ENCODE peak calls at places on chromosomes 6 and 20, in eight cellular contexts. One of them, this sample, is unnamed.

GRCh38 chr20:63574156-63574828 is at the start of gene HELZ2:
- DNase-seq in hepatocyte: peak; percentile 88
- DNase-seq in breast epithelium: peak; percentile 76
- DNase-seq in CD4-positive, alpha-beta T cell: peak; percentile 52
- DNase-seq in IMR-90: peak; percentile 44
- DNase-seq in tibial artery: peak; percentile 84
- DNase-seq in left ventricle myocardium inferior: peak; percentile 82
- DNase-seq in heart right ventricle: peak; percentile 82
- DNase-seq in this sample: no peak

GRCh38 chr6:75830959-75831885 is 82.2 kb downstream of the MYO6 start:
- DNase-seq in hepatocyte: no peak
- DNase-seq in heart right ventricle: no peak
- DNase-seq in CD4-positive, alpha-beta T cell: no peak
- DNase-seq in tibial artery: no peak
- DNase-seq in IMR-90: peak; percentile 77
- DNase-seq in left ventricle myocardium inferior: no peak
- DNase-seq in breast epithelium: no peak
- DNase-seq in this sample: no peak

GRCh38 chr6:113433506-113433991 is 423.6 kb upstream of the MARCKS start:
- DNase-seq in breast epithelium: peak; percentile 54
- DNase-seq in tibial artery: peak; percentile 88
- DNase-seq in hepatocyte: peak; percentile 67
- DNase-seq in heart right ventricle: no peak
- DNase-seq in CD4-positive, alpha-beta T cell: no peak
- DNase-seq in left ventricle myocardium inferior: peak; percentile 28
- DNase-seq in IMR-90: peak; percentile 83
- DNase-seq in this sample: no peak

GRCh38 chr6:54864272-54864671 is 17.7 kb downstream of the FAM83B start:
- DNase-seq in CD4-positive, alpha-beta T cell: no peak
- DNase-seq in breast epithelium: no peak
- DNase-seq in left ventricle myocardium inferior: no peak
- DNase-seq in hepatocyte: no peak
- DNase-seq in IMR-90: no peak
- DNase-seq in heart right ventricle: no peak
- DNase-seq in tibial artery: no peak
- DNase-seq in this sample: no peak

GRCh38 chr20:35145141-35145564 is 2.0 kb downstream of the EDEM2 start:
- DNase-seq in heart right ventricle: no peak
- DNase-seq in left ventricle myocardium inferior: no peak
- DNase-seq in breast epithelium: no peak
- DNase-seq in hepatocyte: peak; percentile 68
- DNase-seq in tibial artery: no peak
- DNase-seq in CD4-positive, alpha-beta T cell: no peak
- DNase-seq in IMR-90: peak; percentile 72
- DNase-seq in this sample: no peak

GRCh38 chr20:59035381-59035780 is 3.2 kb upstream of the ATP5F1E start:
- DNase-seq in hepatocyte: no peak
- DNase-seq in IMR-90: no peak
- DNase-seq in left ventricle myocardium inferior: no peak
- DNase-seq in heart right ventricle: no peak
- DNase-seq in CD4-positive, alpha-beta T cell: no peak
- DNase-seq in breast epithelium: no peak
- DNase-seq in tibial artery: no peak
- DNase-seq in this sample: no peak

GRCh38 chr6:154241570-154241969 is 115.0 kb downstream of the IPCEF1 start:
- DNase-seq in CD4-positive, alpha-beta T cell: no peak
- DNase-seq in heart right ventricle: no peak
- DNase-seq in left ventricle myocardium inferior: no peak
- DNase-seq in tibial artery: no peak
- DNase-seq in hepatocyte: no peak
- DNase-seq in breast epithelium: no peak
- DNase-seq in IMR-90: no peak
- DNase-seq in this sample: no peak

GRCh38 chr6:161215193-161215592 is 58.7 kb downstream of the AGPAT4 start:
- DNase-seq in left ventricle myocardium inferior: no peak
- DNase-seq in tibial artery: no peak
- DNase-seq in heart right ventricle: no peak
- DNase-seq in IMR-90: peak; percentile 100
- DNase-seq in breast epithelium: no peak
- DNase-seq in hepatocyte: peak; percentile 58
- DNase-seq in CD4-positive, alpha-beta T cell: no peak
- DNase-seq in this sample: no peak

GRCh38 chr6:37369321-37370196 is 15.8 kb downstream of the RNF8 start:
- DNase-seq in CD4-positive, alpha-beta T cell: no peak
- DNase-seq in IMR-90: peak; percentile 39
- DNase-seq in breast epithelium: no peak
- DNase-seq in heart right ventricle: no peak
- DNase-seq in left ventricle myocardium inferior: no peak
- DNase-seq in tibial artery: no peak
- DNase-seq in hepatocyte: no peak
- DNase-seq in this sample: no peak

GRCh38 chr20:37406010-37406998 is 60.4 kb downstream of the SRC start:
- DNase-seq in tibial artery: no peak
- DNase-seq in breast epithelium: no peak
- DNase-seq in CD4-positive, alpha-beta T cell: no peak
- DNase-seq in hepatocyte: peak; percentile 77
- DNase-seq in IMR-90: peak; percentile 28
- DNase-seq in heart right ventricle: no peak
- DNase-seq in left ventricle myocardium inferior: peak; percentile 51
- DNase-seq in this sample: peak; percentile 70
- H3K27ac ChIP-seq in tibial artery: no peak overlapping the region
- H3K27ac ChIP-seq in breast epithelium: no peak overlapping the region
- H3K27ac ChIP-seq in CD4-positive, alpha-beta T cell: no peak overlapping the region
- H3K27ac ChIP-seq in hepatocyte: no peak overlapping the region
- H3K27ac ChIP-seq in IMR-90: no peak overlapping the region
- H3K27ac ChIP-seq in heart right ventricle: no peak overlapping the region
- H3K27ac ChIP-seq in left ventricle myocardium inferior: no peak overlapping the region
- H3K27ac ChIP-seq in this sample: no peak overlapping the region

DNA sequence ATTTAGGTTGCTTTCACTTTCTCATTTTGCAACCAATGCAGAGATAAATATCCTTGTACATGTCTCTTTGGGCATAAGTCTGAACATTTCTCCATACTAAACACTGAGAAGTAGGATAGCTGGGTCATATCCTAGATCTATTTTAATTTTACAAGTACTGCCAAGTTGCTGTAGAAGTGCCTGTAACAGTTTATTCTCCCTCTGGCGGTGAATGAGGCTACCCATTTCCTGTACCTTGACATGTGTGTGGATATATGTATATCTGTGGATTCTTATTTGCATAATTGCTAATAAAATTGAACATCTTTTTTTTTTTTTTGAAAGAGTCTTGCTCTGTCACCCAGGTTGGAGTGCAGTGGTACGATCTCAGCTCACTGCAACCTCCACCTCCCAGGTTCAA is 48.0 kb upstream of the PNRC1 start:
- DNase-seq in tibial artery: no peak
- DNase-seq in breast epithelium: no peak
- DNase-seq in hepatocyte: no peak
- DNase-seq in heart right ventricle: no peak
- DNase-seq in CD4-positive, alpha-beta T cell: no peak
- DNase-seq in IMR-90: no peak
- DNase-seq in left ventricle myocardium inferior: no peak
- DNase-seq in this sample: no peak
- TF ChIP-seq CTCF in tibial artery: peak; percentile 28
- TF ChIP-seq CTCF in breast epithelium: no peak
- TF ChIP-seq CTCF in hepatocyte: no peak
- TF ChIP-seq CTCF in heart right ventricle: peak; percentile 48
- TF ChIP-seq CTCF in CD4-positive, alpha-beta T cell: no peak
- TF ChIP-seq CTCF in IMR-90: no peak
- TF ChIP-seq CTCF in left ventricle myocardium inferior: peak; percentile 66
- TF ChIP-seq CTCF in this sample: no peak

GRCh38 chr6:133893324-133893692 is 4.4 kb downstream of the TCF21 start:
- DNase-seq in left ventricle myocardium inferior: no peak
- DNase-seq in breast epithelium: no peak
- DNase-seq in heart right ventricle: no peak
- DNase-seq in hepatocyte: no peak
- DNase-seq in IMR-90: no peak
- DNase-seq in CD4-positive, alpha-beta T cell: no peak
- DNase-seq in tibial artery: no peak
- DNase-seq in this sample: no peak
- H3K27me3 ChIP-seq in left ventricle myocardium inferior: peaks cover 100% of the 10 kb centered on the region
- H3K27me3 ChIP-seq in breast epithelium: peaks cover 93% of the 10 kb centered on the region
- H3K27me3 ChIP-seq in heart right ventricle: peaks cover 94% of the 10 kb centered on the region
- H3K27me3 ChIP-seq in hepatocyte: peaks cover 95% of the 10 kb centered on the region
- H3K27me3 ChIP-seq in IMR-90: no peaks in the 10 kb centered on the region
- H3K27me3 ChIP-seq in CD4-positive, alpha-beta T cell: peaks cover 99% of the 10 kb centered on the region
- H3K27me3 ChIP-seq in tibial artery: peaks cover 3% of the 10 kb centered on the region
- H3K27me3 ChIP-seq in this sample: peaks cover 74% of the 10 kb centered on the region

DNA sequence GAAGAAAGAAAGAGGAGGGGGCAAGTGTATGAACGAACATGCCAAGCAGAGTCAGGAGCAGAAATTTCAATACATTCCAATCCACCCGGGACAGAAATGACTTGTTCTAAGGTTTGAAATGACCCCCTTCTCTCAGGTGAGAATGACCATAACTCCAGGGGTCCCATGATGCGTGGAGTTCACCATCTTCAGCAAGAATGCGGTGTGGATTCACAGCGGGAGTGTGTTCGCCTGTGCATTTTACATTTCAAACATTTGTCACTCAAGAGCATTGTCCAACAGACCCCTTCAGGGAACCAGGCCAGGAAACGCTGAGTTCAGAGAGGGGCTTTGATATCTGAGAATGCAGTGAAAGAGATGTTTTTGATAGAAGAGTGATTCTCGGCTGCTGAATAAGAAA is 200.3 kb upstream of the KCNG1 start:
- DNase-seq in IMR-90: no peak
- DNase-seq in tibial artery: no peak
- DNase-seq in left ventricle myocardium inferior: no peak
- DNase-seq in hepatocyte: no peak
- DNase-seq in CD4-positive, alpha-beta T cell: no peak
- DNase-seq in breast epithelium: no peak
- DNase-seq in heart right ventricle: no peak
- DNase-seq in this sample: no peak
- H3K27ac ChIP-seq in IMR-90: no peak overlapping the region
- H3K27ac ChIP-seq in tibial artery: no peak overlapping the region
- H3K27ac ChIP-seq in left ventricle myocardium inferior: no peak overlapping the region
- H3K27ac ChIP-seq in hepatocyte: no peak overlapping the region
- H3K27ac ChIP-seq in CD4-positive, alpha-beta T cell: no peak overlapping the region
- H3K27ac ChIP-seq in breast epithelium: no peak overlapping the region
- H3K27ac ChIP-seq in heart right ventricle: no peak overlapping the region
- H3K27ac ChIP-seq in this sample: no peak overlapping the region

GRCh38 chr20:53281557-53282117 is 309.5 kb downstream of the TSHZ2 start:
- DNase-seq in IMR-90: no peak
- DNase-seq in CD4-positive, alpha-beta T cell: no peak
- DNase-seq in left ventricle myocardium inferior: no peak
- DNase-seq in hepatocyte: no peak
- DNase-seq in breast epithelium: no peak
- DNase-seq in heart right ventricle: no peak
- DNase-seq in tibial artery: no peak
- DNase-seq in this sample: no peak

GRCh38 chr20:53284141-53285055 is 309.2 kb downstream of the ZNF217 start:
- DNase-seq in tibial artery: no peak
- DNase-seq in left ventricle myocardium inferior: no peak
- DNase-seq in hepatocyte: no peak
- DNase-seq in IMR-90: no peak
- DNase-seq in CD4-positive, alpha-beta T cell: no peak
- DNase-seq in breast epithelium: no peak
- DNase-seq in heart right ventricle: no peak
- DNase-seq in this sample: no peak

GRCh38 chr20:53283597-53283996 is 310.0 kb downstream of the ZNF217 start:
- DNase-seq in heart right ventricle: no peak
- DNase-seq in tibial artery: no peak
- DNase-seq in IMR-90: no peak
- DNase-seq in CD4-positive, alpha-beta T cell: no peak
- DNase-seq in hepatocyte: no peak
- DNase-seq in left ventricle myocardium inferior: no peak
- DNase-seq in breast epithelium: no peak
- DNase-seq in this sample: no peak

GRCh38 chr20:53282217-53282955 is 310.2 kb downstream of the TSHZ2 start:
- DNase-seq in IMR-90: no peak
- DNase-seq in hepatocyte: no peak
- DNase-seq in heart right ventricle: no peak
- DNase-seq in breast epithelium: no peak
- DNase-seq in CD4-positive, alpha-beta T cell: no peak
- DNase-seq in left ventricle myocardium inferior: no peak
- DNase-seq in tibial artery: no peak
- DNase-seq in this sample: no peak

GRCh38 chr20:53283011-53283410 is 310.6 kb downstream of the ZNF217 start:
- DNase-seq in CD4-positive, alpha-beta T cell: no peak
- DNase-seq in left ventricle myocardium inferior: no peak
- DNase-seq in breast epithelium: no peak
- DNase-seq in hepatocyte: no peak
- DNase-seq in IMR-90: no peak
- DNase-seq in tibial artery: no peak
- DNase-seq in heart right ventricle: no peak
- DNase-seq in this sample: no peak
- TF ChIP-seq CTCF in CD4-positive, alpha-beta T cell: no peak
- TF ChIP-seq CTCF in left ventricle myocardium inferior: no peak
- TF ChIP-seq CTCF in breast epithelium: no peak
- TF ChIP-seq CTCF in hepatocyte: no peak
- TF ChIP-seq CTCF in IMR-90: no peak
- TF ChIP-seq CTCF in tibial artery: no peak
- TF ChIP-seq CTCF in heart right ventricle: no peak
- TF ChIP-seq CTCF in this sample: no peak

DNA sequence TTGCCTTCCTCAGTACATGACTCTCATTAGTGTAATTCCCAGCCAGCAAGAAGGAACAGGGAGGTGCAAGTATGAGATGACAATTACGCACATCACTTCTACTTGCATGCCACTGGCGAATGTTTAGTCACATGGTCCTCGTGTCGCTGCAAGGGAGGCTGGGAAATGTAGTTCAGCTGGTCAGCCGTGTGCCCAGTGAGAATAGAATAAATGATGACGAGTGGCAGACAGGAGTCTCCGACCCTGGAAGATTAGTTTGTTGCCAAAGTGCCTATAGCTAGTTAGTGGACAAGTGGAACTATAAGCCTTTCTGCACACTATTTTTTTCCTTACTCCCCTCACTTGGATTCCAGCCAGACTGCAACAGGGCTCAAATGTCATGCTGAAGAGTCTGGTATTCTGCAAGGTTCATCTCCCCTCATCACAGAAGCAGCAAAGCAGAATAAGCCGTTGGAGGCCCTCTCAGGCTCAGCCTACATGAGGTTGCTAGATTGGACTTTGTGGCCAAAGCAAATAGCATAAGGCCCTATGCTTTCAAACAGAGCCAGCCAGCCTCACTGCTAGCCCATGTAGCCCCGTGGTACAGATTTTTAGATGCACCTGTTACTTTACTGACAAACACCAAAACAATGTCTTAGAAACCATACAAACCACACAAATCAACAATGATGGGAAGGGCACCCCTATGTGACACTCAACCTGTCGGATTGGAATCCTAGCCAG is 9.7 kb downstream of the LINC00237 start:
- DNase-seq in CD4-positive, alpha-beta T cell: no peak
- DNase-seq in left ventricle myocardium inferior: no peak
- DNase-seq in hepatocyte: no peak
- DNase-seq in tibial artery: no peak
- DNase-seq in breast epithelium: no peak
- DNase-seq in IMR-90: peak; percentile 32
- DNase-seq in heart right ventricle: no peak
- DNase-seq in this sample: peak; percentile 71
- H3K27me3 ChIP-seq in CD4-positive, alpha-beta T cell: peaks cover 82% of the 10 kb centered on the region
- H3K27me3 ChIP-seq in left ventricle myocardium inferior: peaks cover 100% of the 10 kb centered on the region
- H3K27me3 ChIP-seq in hepatocyte: peaks cover 98% of the 10 kb centered on the region
- H3K27me3 ChIP-seq in tibial artery: no peaks in the 10 kb centered on the region
- H3K27me3 ChIP-seq in breast epithelium: peaks cover 74% of the 10 kb centered on the region
- H3K27me3 ChIP-seq in IMR-90: peaks cover 55% of the 10 kb centered on the region
- H3K27me3 ChIP-seq in heart right ventricle: peaks cover 92% of the 10 kb centered on the region
- H3K27me3 ChIP-seq in this sample: peaks cover 73% of the 10 kb centered on the region

This sample was measured in dorsolateral prefrontal cortex.